ENCODE peak calls at places on chromosome 16, in four cellular contexts. One of them, this sample, is unnamed.

GRCh38 chr16:15739940-15740339 is 89.9 kb downstream of the NDE1 start:
- DNase-seq in progenitor cell of endocrine pancreas: no peak
- DNase-seq in fibroblast of villous mesenchyme: no peak
- DNase-seq in neural progenitor cell: no peak
- DNase-seq in this sample: no peak

GRCh38 chr16:10252155-10252554 is 69.9 kb upstream of the GRIN2A start:
- DNase-seq in fibroblast of villous mesenchyme: no peak
- DNase-seq in neural progenitor cell: no peak
- DNase-seq in progenitor cell of endocrine pancreas: no peak
- DNase-seq in this sample: no peak

GRCh38 chr16:48350716-48351115 is 34.5 kb downstream of the SIAH1 start:
- DNase-seq in neural progenitor cell: no peak
- DNase-seq in fibroblast of villous mesenchyme: no peak
- DNase-seq in progenitor cell of endocrine pancreas: no peak
- DNase-seq in this sample: no peak

GRCh38 chr16:60127196-60127595 is 1393.1 kb upstream of the GOT2 start:
- DNase-seq in fibroblast of villous mesenchyme: no peak
- DNase-seq in neural progenitor cell: no peak
- DNase-seq in progenitor cell of endocrine pancreas: no peak
- DNase-seq in this sample: no peak

GRCh38 chr16:24235806-24236205 is 20.3 kb upstream of the CACNG3 start:
- DNase-seq in neural progenitor cell: no peak
- DNase-seq in fibroblast of villous mesenchyme: no peak
- DNase-seq in progenitor cell of endocrine pancreas: no peak
- DNase-seq in this sample: no peak

GRCh38 chr16:31483081-31483480 is at the start of gene SLC5A2:
- DNase-seq in progenitor cell of endocrine pancreas: no peak
- DNase-seq in fibroblast of villous mesenchyme: no peak
- DNase-seq in neural progenitor cell: no peak
- DNase-seq in this sample: no peak

GRCh38 chr16:31532120-31532519 is 4.4 kb downstream of the AHSP start:
- DNase-seq in fibroblast of villous mesenchyme: no peak
- DNase-seq in progenitor cell of endocrine pancreas: no peak
- DNase-seq in neural progenitor cell: no peak
- DNase-seq in this sample: no peak

GRCh38 chr16:76669288-76669687 is 392.1 kb downstream of the CNTNAP4 start:
- DNase-seq in fibroblast of villous mesenchyme: no peak
- DNase-seq in neural progenitor cell: no peak
- DNase-seq in progenitor cell of endocrine pancreas: no peak
- DNase-seq in this sample: no peak

GRCh38 chr16:6880263-6880662 is 452.4 kb upstream of the RBFOX1 start:
- DNase-seq in neural progenitor cell: no peak
- DNase-seq in progenitor cell of endocrine pancreas: no peak
- DNase-seq in fibroblast of villous mesenchyme: no peak
- DNase-seq in this sample: no peak

GRCh38 chr16:2769100-2769529 is 8.0 kb downstream of the ELOB start:
- DNase-seq in progenitor cell of endocrine pancreas: no peak
- DNase-seq in neural progenitor cell: no peak
- DNase-seq in fibroblast of villous mesenchyme: no peak
- DNase-seq in this sample: no peak

GRCh38 chr16:2770781-2771111 is 6.3 kb downstream of the ELOB start:
- DNase-seq in progenitor cell of endocrine pancreas: no peak
- DNase-seq in neural progenitor cell: no peak
- DNase-seq in fibroblast of villous mesenchyme: no peak
- DNase-seq in this sample: no peak

GRCh38 chr16:2769675-2770056 is 7.4 kb downstream of the ELOB start:
- DNase-seq in neural progenitor cell: no peak
- DNase-seq in progenitor cell of endocrine pancreas: no peak
- DNase-seq in fibroblast of villous mesenchyme: peak; percentile 78
- DNase-seq in this sample: no peak

GRCh38 chr16:2771496-2772402 is 5.3 kb downstream of the ELOB start:
- DNase-seq in neural progenitor cell: no peak
- DNase-seq in fibroblast of villous mesenchyme: no peak
- DNase-seq in progenitor cell of endocrine pancreas: no peak
- DNase-seq in this sample: no peak

DNA sequence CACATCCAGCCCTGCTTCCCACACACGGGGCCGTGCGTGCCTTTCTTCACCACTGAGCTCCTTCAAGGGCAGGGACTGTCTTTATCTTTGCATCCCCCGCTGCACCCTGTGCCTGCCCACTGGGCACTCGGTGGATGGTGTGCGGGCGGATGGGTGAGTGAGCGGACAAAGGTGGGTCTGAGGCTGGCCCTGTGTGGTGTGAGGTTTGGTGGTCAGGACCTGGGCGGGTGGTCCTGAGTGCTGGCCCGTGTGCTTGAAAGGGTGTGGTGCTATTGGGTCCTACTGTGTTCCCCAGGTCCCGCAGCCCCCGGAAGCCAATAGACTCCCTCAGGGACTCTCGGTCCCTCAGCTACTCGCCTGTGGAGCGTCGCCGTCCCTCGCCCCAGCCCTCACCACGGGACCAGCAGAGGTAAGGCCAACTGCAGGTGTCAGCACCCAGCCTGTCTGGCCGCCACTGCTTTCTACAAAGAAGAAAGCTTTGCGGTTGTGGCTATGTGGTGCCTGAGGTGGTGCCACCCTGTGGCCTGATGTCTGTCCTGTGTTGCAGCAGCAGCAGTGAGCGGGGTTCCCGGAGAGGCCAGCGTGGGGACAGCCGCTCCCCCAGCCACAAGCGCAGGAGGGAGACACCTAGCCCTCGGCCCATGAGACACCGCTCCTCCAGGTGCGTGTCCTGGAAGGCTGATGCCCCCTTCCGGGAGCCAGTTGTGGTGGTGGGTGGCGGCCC is 6.9 kb downstream of the ELOB start:
- DNase-seq in neural progenitor cell: no peak
- DNase-seq in progenitor cell of endocrine pancreas: no peak
- DNase-seq in fibroblast of villous mesenchyme: no peak
- DNase-seq in this sample: no peak
- TF ChIP-seq CTCF in neural progenitor cell: no peak
- TF ChIP-seq CTCF in progenitor cell of endocrine pancreas: no peak
- TF ChIP-seq CTCF in fibroblast of villous mesenchyme: peak; percentile 2
- TF ChIP-seq CTCF in this sample: no peak

DNA sequence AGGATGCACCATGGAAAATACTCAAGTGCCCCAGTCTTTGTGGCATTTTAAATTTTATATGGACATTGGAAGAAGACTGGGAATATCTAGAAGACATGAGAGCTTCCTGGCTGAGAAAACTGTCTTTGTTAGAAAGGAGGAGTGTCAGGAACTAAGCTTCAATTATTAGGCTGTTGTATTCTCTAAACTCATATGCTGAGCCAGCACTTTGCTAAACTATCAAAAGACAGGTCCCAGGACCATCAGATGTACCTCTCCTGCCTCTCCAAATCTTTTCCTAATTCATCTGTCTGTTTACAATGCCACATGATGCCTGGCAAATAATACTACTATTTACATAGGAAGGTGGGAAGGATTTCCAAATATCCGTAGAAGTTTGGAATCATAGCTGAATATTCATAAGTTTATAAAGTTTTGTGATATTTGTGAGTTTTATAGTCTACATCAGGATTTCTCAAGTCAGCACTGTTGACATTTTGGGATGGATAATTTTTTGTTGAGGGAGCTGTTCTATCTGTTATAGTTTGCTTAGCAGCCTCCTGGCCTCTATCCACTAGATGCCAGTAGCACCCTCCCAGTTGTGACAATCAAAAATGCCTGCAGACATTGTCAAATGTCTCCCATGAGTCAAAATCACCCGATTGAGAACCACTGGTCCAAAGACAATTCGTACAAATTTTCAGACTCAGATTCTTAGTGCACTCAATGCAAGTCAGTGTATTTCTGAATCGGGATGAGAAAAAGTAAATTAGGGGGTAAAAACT is 61.2 kb upstream of the NETO2 start:
- DNase-seq in fibroblast of villous mesenchyme: no peak
- DNase-seq in neural progenitor cell: peak; percentile 3
- DNase-seq in progenitor cell of endocrine pancreas: no peak
- DNase-seq in this sample: no peak
- TF ChIP-seq CTCF in fibroblast of villous mesenchyme: no peak
- TF ChIP-seq CTCF in neural progenitor cell: peak; percentile 29
- TF ChIP-seq CTCF in progenitor cell of endocrine pancreas: no peak
- TF ChIP-seq CTCF in this sample: no peak

DNA sequence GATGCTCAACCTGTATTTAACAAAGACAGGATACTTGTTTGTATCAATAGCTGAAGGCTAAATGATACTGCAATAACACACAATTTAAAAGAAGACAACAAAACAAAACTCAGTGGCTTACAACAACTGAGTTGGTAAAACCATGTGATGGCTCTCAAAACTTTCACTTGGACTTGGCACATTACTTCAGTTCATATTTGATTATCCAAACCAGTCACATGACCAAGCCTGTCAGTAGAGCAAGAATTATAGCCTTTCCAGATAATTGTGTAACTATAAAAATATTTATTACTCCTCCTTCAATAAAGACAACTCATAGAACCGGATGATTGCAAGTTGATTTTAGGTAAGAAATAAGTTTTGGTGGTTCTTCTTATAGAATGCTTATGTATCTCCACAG is 56.8 kb downstream of the NQO1 start:
- DNase-seq in neural progenitor cell: no peak
- DNase-seq in fibroblast of villous mesenchyme: no peak
- DNase-seq in progenitor cell of endocrine pancreas: no peak
- DNase-seq in this sample: no peak
- TF ChIP-seq CTCF in neural progenitor cell: no peak
- TF ChIP-seq CTCF in fibroblast of villous mesenchyme: no peak
- TF ChIP-seq CTCF in progenitor cell of endocrine pancreas: no peak
- TF ChIP-seq CTCF in this sample: no peak

DNA sequence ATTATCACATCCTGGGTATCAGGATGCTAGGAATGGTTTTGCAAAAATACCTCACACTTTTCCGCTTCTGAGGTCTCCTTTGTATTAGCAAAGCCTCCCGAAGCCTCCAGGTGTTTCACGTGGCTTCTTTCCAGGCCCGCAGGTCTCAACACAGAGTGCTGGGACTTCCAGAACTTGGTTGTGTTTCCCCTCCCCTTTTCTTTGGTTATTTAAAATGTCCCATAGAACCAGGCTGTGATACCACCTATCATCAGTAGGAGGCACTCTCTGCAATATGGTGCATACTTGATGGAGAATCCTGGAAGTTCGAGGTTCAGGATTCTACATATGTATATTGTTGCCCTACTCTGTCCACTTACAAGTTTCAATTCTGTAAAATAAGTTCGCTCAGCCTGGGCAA is 28.8 kb downstream of the ATP2C2 start:
- DNase-seq in fibroblast of villous mesenchyme: no peak
- DNase-seq in neural progenitor cell: no peak
- DNase-seq in progenitor cell of endocrine pancreas: no peak
- DNase-seq in this sample: no peak
- TF ChIP-seq CTCF in fibroblast of villous mesenchyme: no peak
- TF ChIP-seq CTCF in neural progenitor cell: peak; percentile 38
- TF ChIP-seq CTCF in progenitor cell of endocrine pancreas: peak; percentile 31
- TF ChIP-seq CTCF in this sample: peak; percentile 28

GRCh38 chr16:2854700-2855309 is 3.2 kb downstream of the PRSS22 start:
- DNase-seq in fibroblast of villous mesenchyme: no peak
- DNase-seq in progenitor cell of endocrine pancreas: no peak
- DNase-seq in neural progenitor cell: no peak
- DNase-seq in this sample: no peak
- TF ChIP-seq CTCF in fibroblast of villous mesenchyme: peak; percentile 47
- TF ChIP-seq CTCF in progenitor cell of endocrine pancreas: peak; percentile 59
- TF ChIP-seq CTCF in neural progenitor cell: peak; percentile 61
- TF ChIP-seq CTCF in this sample: peak; percentile 85

GRCh38 chr16:13391337-13391736 is 489.9 kb downstream of the SHISA9 start:
- DNase-seq in fibroblast of villous mesenchyme: no peak
- DNase-seq in neural progenitor cell: no peak
- DNase-seq in progenitor cell of endocrine pancreas: no peak
- DNase-seq in this sample: no peak
- TF ChIP-seq CTCF in fibroblast of villous mesenchyme: no peak
- TF ChIP-seq CTCF in neural progenitor cell: no peak
- TF ChIP-seq CTCF in progenitor cell of endocrine pancreas: no peak
- TF ChIP-seq CTCF in this sample: no peak

DNA sequence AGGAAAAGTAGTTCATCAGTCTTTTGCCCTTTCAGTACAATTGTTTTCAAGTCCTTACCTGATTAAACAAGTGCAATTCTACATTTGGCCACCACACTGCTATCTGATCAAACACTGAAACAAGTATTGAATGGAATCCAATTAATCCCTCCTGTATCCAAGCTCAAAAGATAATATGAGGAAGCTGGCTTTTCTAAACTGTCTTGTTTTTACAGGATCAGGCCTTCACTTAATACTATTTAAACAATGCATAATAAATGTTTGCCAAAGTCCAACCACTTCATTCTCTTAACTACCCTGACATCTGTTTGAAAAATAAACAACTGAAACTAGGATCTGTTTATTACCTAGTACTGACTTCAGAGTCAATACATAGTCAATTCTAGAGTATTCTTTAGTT is 131.6 kb downstream of the MRTFB start:
- DNase-seq in neural progenitor cell: peak; percentile 23
- DNase-seq in progenitor cell of endocrine pancreas: no peak
- DNase-seq in fibroblast of villous mesenchyme: peak; percentile 30
- DNase-seq in this sample: no peak
- TF ChIP-seq CTCF in neural progenitor cell: peak; percentile 37
- TF ChIP-seq CTCF in progenitor cell of endocrine pancreas: peak; percentile 50
- TF ChIP-seq CTCF in fibroblast of villous mesenchyme: peak; percentile 46
- TF ChIP-seq CTCF in this sample: peak; percentile 21

DNA sequence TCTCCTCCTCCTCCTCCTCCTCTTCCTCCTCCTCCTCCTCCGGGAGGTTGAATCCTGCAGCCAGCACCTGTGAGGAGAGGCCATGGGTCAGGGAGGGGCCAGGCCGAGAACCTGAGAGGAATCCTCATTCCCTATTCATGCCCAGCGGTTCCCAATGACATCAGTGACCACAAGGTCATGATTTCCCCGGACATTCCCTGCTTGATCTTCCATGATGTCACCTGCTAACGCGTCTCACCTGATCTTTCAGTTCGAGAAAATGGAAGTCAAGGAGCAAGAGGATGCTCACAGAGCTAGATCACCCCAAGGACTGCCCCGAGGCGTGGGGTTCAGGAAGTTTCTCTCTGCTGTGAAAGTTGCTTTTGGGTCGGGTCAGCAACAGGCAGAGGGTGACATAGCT is 5.4 kb downstream of the APOBR start:
- DNase-seq in progenitor cell of endocrine pancreas: no peak
- DNase-seq in neural progenitor cell: no peak
- DNase-seq in fibroblast of villous mesenchyme: no peak
- DNase-seq in this sample: no peak
- TF ChIP-seq CTCF in progenitor cell of endocrine pancreas: no peak
- TF ChIP-seq CTCF in neural progenitor cell: no peak
- TF ChIP-seq CTCF in fibroblast of villous mesenchyme: no peak
- TF ChIP-seq CTCF in this sample: no peak

GRCh38 chr16:66324785-66325184 is 41.7 kb upstream of the CDH5 start:
- DNase-seq in progenitor cell of endocrine pancreas: no peak
- DNase-seq in neural progenitor cell: peak; percentile 69
- DNase-seq in fibroblast of villous mesenchyme: no peak
- DNase-seq in this sample: peak; percentile 69
- TF ChIP-seq CTCF in progenitor cell of endocrine pancreas: peak; percentile 40
- TF ChIP-seq CTCF in neural progenitor cell: peak; percentile 47
- TF ChIP-seq CTCF in fibroblast of villous mesenchyme: peak; percentile 22
- TF ChIP-seq CTCF in this sample: peak; percentile 12